ENCODE peak calls at places on chromosome 4, in seven cellular contexts. P, A, C, D, X, W and B are unnamed samples. For H3K27me3 and H3K4me1, the result is how much of the 10 kb centered on the place peaks cover.

GRCh38 chr4:163391756-163392155 is 48.1 kb downstream of the NPY5R start:
- DNase-seq in C (no peak), D (no peak), A (no peak), X (no peak), P (no peak), W (no peak), B (no peak)

GRCh38 chr4:88802585-88803285 is 105.1 kb upstream of the NAP1L5 start:
- DNase-seq in P (no peak), A (no peak), W (no peak), C (no peak), X (no peak), D (no peak), B (no peak)

GRCh38 chr4:23232987-23233386 is 540.2 kb downstream of the GBA3 start:
- DNase-seq in C (no peak), P (no peak), X (no peak), W (no peak), D (no peak), A (no peak), B (no peak)

GRCh38 chr4:10003666-10004065 is 17.6 kb downstream of the SLC2A9 start:
- DNase-seq in W (no peak), C (no peak), P (no peak), X (no peak), D (no peak), A (no peak), B (no peak)

GRCh38 chr4:79852305-79852730 is 220.7 kb downstream of the ANTXR2 start:
- DNase-seq in A (peak), C (peak), W (no peak), P (no peak), X (no peak), D (peak), B (no peak)

GRCh38 chr4:94564252-94564651 is 112.5 kb downstream of the PDLIM5 start:
- DNase-seq in W (no peak), X (no peak), A (no peak), C (no peak), P (no peak), D (no peak), B (no peak)

GRCh38 chr4:23822181-23822580 is 67.7 kb downstream of the PPARGC1A start:
- DNase-seq in C (no peak), X (no peak), A (no peak), D (no peak), P (no peak), W (no peak), B (no peak)

GRCh38 chr4:73650255-73650654 is 30.0 kb upstream of the RASSF6 start:
- DNase-seq in C (no peak), W (no peak), D (no peak), A (no peak), X (no peak), P (no peak), B (no peak)

GRCh38 chr4:117134386-117134785 is 49.0 kb upstream of the TRAM1L1 start:
- DNase-seq in D (no peak), P (no peak), W (peak), A (no peak), C (peak), X (no peak), B (peak)

GRCh38 chr4:119281374-119281773 is 40.6 kb downstream of the FABP2 start:
- DNase-seq in A (no peak), W (no peak), C (no peak), P (no peak), D (no peak), X (no peak), B (no peak)

GRCh38 chr4:20724915-20725314 is 24.7 kb downstream of the PACRGL start:
- DNase-seq in A (no peak), C (no peak), P (no peak), X (no peak), D (no peak), W (no peak), B (no peak)

GRCh38 chr4:159069922-159070321 is 33.0 kb upstream of the RAPGEF2 start:
- DNase-seq in P (no peak), W (no peak), A (no peak), X (no peak), D (no peak), C (no peak), B (no peak)

GRCh38 chr4:16875487-16875886 is 23.0 kb downstream of the LDB2 start:
- DNase-seq in X (no peak), P (no peak), A (no peak), D (no peak), C (no peak), W (no peak), B (peak)

GRCh38 chr4:147735413-147736301 is 3.8 kb downstream of the ARHGAP10 start:
- DNase-seq in D (no peak), A (no peak), C (no peak), W (no peak), X (no peak), P (no peak), B (no peak)

GRCh38 chr4:165814256-165815010 is 58.6 kb upstream of the TLL1 start:
- DNase-seq in A (no peak), X (no peak), C (no peak), D (no peak), P (no peak), W (no peak), B (no peak)

GRCh38 chr4:94390804-94391410 is 48.3 kb upstream of the HPGDS start:
- DNase-seq in P (no peak), C (no peak), W (peak), D (no peak), X (no peak), A (no peak), B (peak)

GRCh38 chr4:24924309-24924781 is 11.5 kb upstream of the CCDC149 start:
- DNase-seq in P (no peak), D (no peak), W (no peak), A (no peak), C (no peak), X (no peak), B (no peak)

GRCh38 chr4:11009281-11009680 is 324.7 kb upstream of the CLNK start:
- DNase-seq in C (no peak), D (no peak), X (no peak), A (no peak), W (no peak), P (no peak), B (no peak)

GRCh38 chr4:80216100-80216761 is 18.9 kb downstream of the PRDM8 start:
- DNase-seq in A (no peak), D (no peak), X (no peak), P (no peak), W (no peak), C (no peak), B (no peak)

GRCh38 chr4:117357422-117357821 is 272.0 kb upstream of the TRAM1L1 start:
- DNase-seq in C (no peak), D (no peak), P (no peak), A (no peak), W (no peak), X (no peak), B (peak)

GRCh38 chr4:116478343-116478742 is 607.0 kb downstream of the TRAM1L1 start:
- DNase-seq in C (no peak), X (no peak), W (no peak), A (no peak), D (no peak), P (no peak), B (no peak)

GRCh38 chr4:52718123-52718522 is 33.1 kb downstream of the ERVMER34-1 start:
- DNase-seq in D (no peak), A (no peak), C (no peak), W (no peak), P (no peak), X (no peak), B (no peak)

GRCh38 chr4:173924561-173924960 is 358.9 kb downstream of the FBXO8 start:
- DNase-seq in W (no peak), X (no peak), A (no peak), C (no peak), P (no peak), D (no peak), B (no peak)

GRCh38 chr4:55358668-55359067 is 12.6 kb downstream of the SRD5A3 start:
- DNase-seq in P (no peak), X (no peak), C (peak), D (no peak), A (no peak), W (no peak), B (no peak)

GRCh38 chr4:24837296-24837695 is 41.9 kb downstream of the SOD3 start:
- DNase-seq in X (no peak), A (no peak), C (no peak), D (no peak), P (no peak), W (no peak), B (no peak)

GRCh38 chr4:86848136-86848535 is 1.0 kb downstream of the SLC10A6 start:
- DNase-seq in X (no peak), D (no peak), W (no peak), C (no peak), P (no peak), A (no peak), B (no peak)

GRCh38 chr4:162909952-162910351 is 256.7 kb downstream of the NAF1 start:
- DNase-seq in W (no peak), P (no peak), C (no peak), X (no peak), A (no peak), D (no peak), B (no peak)

GRCh38 chr4:35252866-35253265 is 991.4 kb downstream of the ARAP2 start:
- DNase-seq in A (no peak), C (peak), X (no peak), D (no peak), W (no peak), P (no peak), B (no peak)

GRCh38 chr4:155809835-155810234 is 51.0 kb downstream of the GUCY1B1 start:
- DNase-seq in W (peak), D (no peak), A (no peak), P (no peak), X (no peak), C (peak), B (no peak)

DNA sequence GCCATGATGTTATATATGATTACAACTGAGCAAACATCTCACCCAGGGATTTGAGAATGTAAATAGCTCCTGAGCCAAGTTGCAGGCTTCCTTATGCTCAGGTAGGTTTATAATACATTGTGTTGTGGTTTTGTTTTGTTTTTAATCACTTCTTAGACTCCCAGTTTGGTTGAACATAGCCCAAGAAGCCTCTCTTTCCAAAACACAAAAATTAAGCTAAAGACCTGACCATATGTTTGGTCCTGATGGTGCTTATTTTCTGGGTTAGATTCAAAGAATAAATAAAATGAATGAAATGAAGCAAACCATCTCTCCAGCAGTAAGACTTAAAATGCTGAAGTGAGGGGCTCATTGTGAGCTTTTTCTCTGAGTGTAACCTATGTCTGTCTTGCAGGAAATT is 93.5 kb downstream of the GRXCR1 start:
- DNase-seq in P (no peak), C (no peak), D (no peak), A (no peak), W (no peak), X (no peak), B (no peak)
- H3K4me3 ChIP-seq in P (no peak), C (no peak), D (no peak), A (no peak), W (no peak), X (no peak), B (no peak)

DNA sequence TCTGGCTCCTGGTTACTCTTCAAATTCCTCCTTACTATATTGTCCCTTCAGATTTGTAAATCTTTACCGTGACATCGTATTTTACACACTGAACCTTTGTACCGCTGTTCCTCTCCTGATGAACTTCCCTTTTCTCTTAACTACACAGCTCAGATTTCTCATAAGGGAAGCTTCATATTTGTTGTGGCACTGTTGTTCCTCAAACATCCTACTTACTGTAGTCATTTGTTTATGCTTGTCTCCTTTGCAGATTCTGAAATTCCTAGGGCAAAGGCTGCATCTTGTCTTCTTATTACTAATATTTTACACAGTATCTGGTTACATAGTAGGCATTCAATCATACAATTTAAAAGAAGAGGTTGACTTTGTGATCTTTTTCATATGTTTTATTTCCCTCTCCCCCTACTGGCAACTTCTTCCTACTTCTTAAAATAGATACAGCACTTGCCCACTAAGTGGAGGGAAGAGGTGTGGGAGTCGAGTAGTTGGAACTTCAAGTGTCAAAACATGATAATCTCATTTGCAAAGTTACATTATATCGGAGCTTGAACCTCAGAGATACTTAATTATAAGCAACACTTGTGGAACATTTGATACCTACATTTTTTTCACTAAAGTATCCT is 50.0 kb downstream of the TET2 start:
- DNase-seq in W (no peak), C (peak), X (no peak), P (no peak), A (no peak), D (no peak), B (no peak)
- H3K27me3 ChIP-seq in W (under half), C (under half), X (under half), P (under half), A (under half), D (under half), B (under half)

DNA sequence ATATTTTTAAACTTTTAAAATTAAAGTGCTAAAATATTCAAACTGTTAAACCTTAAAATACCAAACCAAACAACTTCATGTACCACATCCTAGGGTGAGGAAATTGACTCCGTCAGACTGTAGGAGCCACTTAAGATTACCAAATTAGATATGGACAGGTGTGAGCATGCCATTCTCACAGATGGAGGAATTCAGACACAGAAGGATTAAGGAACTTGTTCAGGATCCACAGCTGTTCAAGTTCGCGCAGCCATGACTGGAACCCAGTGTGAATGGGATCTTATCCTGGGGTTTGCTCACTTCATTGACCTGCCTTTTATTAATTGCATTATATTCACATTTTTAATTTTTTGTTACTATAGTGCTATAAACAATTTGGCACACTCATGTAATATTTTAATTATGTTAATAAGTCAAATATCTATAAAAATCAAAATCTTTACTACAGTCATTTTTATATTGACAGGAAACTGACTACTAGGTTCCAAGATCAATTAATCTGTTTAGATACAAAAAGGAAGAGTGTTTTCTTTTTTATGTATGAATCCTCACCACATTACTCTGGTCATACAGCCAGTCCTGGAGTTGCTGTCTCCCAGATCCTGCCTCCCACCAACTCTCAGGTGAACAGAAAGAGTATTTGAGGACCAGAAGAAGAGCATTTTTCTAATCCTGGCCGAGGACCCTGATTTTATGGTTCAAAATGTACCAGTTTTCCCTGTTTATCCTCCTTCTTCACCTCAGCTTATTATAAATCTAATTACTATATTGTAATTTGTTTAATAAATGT is 224.7 kb upstream of the PCDH7 start:
- DNase-seq in C (no peak), A (no peak), D (no peak), W (no peak), P (no peak), X (no peak), B (no peak)
- H3K4me1 ChIP-seq in C (under half), A (under half), D (under half), W (under half), P (under half), X (under half), B (under half)

DNA sequence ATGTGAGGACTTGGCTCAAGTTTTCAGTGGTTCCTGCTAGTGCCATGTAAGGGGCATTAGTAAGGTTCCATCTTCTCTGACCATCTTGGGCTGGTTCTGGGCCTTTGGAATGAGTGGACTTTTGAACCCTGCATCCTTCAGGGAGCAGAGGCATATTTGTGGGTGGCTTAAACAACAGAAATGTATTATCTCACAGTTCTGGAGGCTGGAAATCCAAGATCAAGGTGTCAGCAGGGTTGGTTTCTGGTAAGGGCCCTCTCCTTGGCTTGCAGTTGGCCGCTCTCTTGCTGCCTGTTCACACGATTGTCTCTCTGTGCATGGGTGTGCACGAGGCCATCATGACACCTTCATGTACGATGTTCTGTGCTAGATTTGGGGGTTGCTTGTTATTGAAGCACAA is 21.3 kb downstream of the CCKAR start:
- DNase-seq in D (no peak), X (no peak), C (no peak), P (no peak), A (no peak), W (no peak), B (no peak)
- H3K4me3 ChIP-seq in D (no peak), X (no peak), C (no peak), P (no peak), A (no peak), W (no peak), B (no peak)

GRCh38 chr4:1109332-1109731 is 4.0 kb downstream of the RNF212 start:
- DNase-seq in D (no peak), X (no peak), W (no peak), C (no peak), A (no peak), P (no peak), B (no peak)
- H3K27me3 ChIP-seq in D (under half), X (under half), W (under half), C (under half), A (under half), P (under half), B (under half)

DNA sequence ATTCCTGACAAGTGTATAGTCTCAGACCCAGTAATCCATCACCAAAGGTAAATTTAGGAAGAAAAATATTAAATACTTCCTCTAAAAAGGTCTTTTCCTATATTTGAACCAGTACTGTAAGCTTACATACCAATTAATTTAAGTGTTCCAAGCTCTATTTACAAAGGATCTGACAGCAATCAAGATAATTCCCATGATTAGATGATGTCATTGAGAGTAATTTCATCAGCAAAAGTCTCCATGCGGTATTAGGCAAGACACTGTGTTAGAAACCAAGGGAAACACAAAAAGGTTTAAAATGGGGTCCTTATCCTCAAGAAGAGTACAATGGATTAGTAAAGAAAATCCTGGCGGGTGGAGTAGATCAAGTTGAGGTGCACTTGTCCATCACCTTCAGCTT is 198.5 kb downstream of the PRDM5 start:
- DNase-seq in D (no peak), C (no peak), W (no peak), X (no peak), P (no peak), A (no peak), B (no peak)
- H3K4me1 ChIP-seq in D (under half), C (under half), W (under half), X (under half), P (under half), A (under half), B (under half)

GRCh38 chr4:107037188-107037587 is 1.1 kb upstream of the DKK2 start:
- DNase-seq in X (no peak), W (no peak), D (peak), A (no peak), P (no peak), C (no peak), B (peak)

GRCh38 chr4:107036602-107037151 is 564 bp upstream of the DKK2 start:
- DNase-seq in X (no peak), A (no peak), D (no peak), C (no peak), W (no peak), P (no peak), B (peak)

GRCh38 chr4:107034091-107034698 is 1.9 kb downstream of the DKK2 start:
- DNase-seq in A (peak), W (no peak), D (no peak), P (no peak), C (no peak), X (no peak), B (peak)

GRCh38 chr4:107035711-107036601 is at the start of gene DKK2:
- DNase-seq in X (no peak), C (no peak), A (peak), P (no peak), D (no peak), W (no peak), B (peak)

DNA sequence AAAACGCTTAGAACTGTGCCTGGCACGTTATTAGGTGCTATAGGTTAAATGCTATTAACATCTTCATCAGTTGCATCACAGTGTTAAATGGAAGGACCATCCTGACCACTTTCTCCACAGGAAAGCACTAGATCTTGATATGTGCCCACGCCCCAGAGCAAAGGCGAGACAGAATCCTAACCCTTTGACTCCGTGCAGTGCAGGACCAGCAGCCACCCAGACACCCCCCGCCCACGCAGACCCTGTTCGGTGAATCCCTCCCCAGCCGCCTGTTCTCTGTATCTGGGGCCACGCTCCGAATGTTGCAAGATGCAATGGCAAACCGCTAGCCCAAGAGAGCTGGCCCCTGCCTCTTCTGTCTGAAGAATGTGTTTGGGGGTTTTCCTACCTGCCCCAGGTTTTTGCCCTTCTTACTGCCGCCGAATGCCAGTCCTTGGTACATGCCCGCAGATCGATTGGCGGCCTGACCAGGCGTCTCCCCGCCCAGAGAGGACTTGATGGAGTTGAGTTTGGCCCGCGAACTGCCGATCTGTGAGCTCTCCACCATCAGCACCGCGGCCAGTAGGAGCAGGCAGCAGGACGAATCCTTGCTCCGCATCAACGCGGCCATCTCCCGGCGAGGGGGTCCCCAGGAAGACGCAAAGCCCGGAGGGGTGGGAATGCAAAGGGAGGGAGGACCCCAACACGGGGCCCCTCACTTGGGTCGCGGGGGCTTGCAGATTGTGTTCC is 967 bp downstream of the DKK2 start:
- DNase-seq in A (no peak), D (no peak), W (no peak), X (no peak), C (no peak), P (no peak), B (peak)
- H3K4me3 ChIP-seq in A (no peak), D (peak), W (no peak), X (peak), C (no peak), P (no peak), B (peak)

GRCh38 chr4:8888856-8889255 is 17.2 kb upstream of the HMX1 start:
- DNase-seq in X (no peak), W (no peak), D (no peak), P (no peak), C (no peak), A (no peak), B (no peak)
- H3K27me3 ChIP-seq in X (half or more), W (under half), D (half or more), P (under half), C (under half), A (under half), B (half or more)